ENCODE peak calls at places on chromosomes 3 and 15, in seven cellular contexts. H is GM20000, Y is T1000, G is uterus, K is fibroblast of the conjunctiva, P is GM13977, A is iris pigment epithelial cell. T is an unnamed sample.

GRCh38 chr3:161510510-161511260 is 14.1 kb downstream of the OTOL1 start:
- DNase-seq in G (no peak), Y (no peak), A (no peak), K (no peak), H (no peak), P (no peak), T (no peak)

GRCh38 chr3:8492744-8493511 is 8.7 kb upstream of the LMCD1 start:
- DNase-seq in H (no peak), P (no peak), A (peak), K (no peak), Y (no peak), G (no peak), T (no peak)

GRCh38 chr3:61704807-61705206 is 143.4 kb downstream of the PTPRG start:
- DNase-seq in G (no peak), Y (no peak), P (no peak), H (no peak), K (no peak), A (no peak), T (no peak)

GRCh38 chr3:46559030-46559704 is 6.9 kb downstream of the LRRC2 start:
- DNase-seq in P (no peak), G (no peak), K (no peak), H (no peak), A (no peak), Y (no peak), T (no peak)

GRCh38 chr3:11566916-11567315 is 76.8 kb downstream of the VGLL4 start:
- DNase-seq in K (no peak), A (no peak), H (peak), P (no peak), G (no peak), Y (no peak), T (no peak)

GRCh38 chr3:179015551-179016020 is 56.0 kb downstream of the ZMAT3 start:
- DNase-seq in A (peak), K (peak), G (peak), P (peak), H (peak), Y (peak), T (peak)

GRCh38 chr3:86982883-86983282 is 8.1 kb downstream of the VGLL3 start:
- DNase-seq in P (no peak), Y (no peak), K (peak), H (no peak), G (peak), A (peak), T (no peak)

GRCh38 chr3:66592061-66592875 is 91.4 kb upstream of the LRIG1 start:
- DNase-seq in P (no peak), K (no peak), A (peak), G (no peak), H (no peak), Y (no peak), T (no peak)

GRCh38 chr3:24111711-24112110 is 166.6 kb downstream of the NR1D2 start:
- DNase-seq in Y (no peak), G (no peak), K (no peak), H (no peak), A (no peak), P (no peak), T (no peak)

GRCh38 chr15:32970847-32971246 is 223.7 kb downstream of the FMN1 start:
- DNase-seq in A (no peak), H (no peak), K (no peak), Y (no peak), P (no peak), G (no peak), T (no peak)

GRCh38 chr15:43230640-43231115 is 9.9 kb upstream of the EPB42 start:
- DNase-seq in K (no peak), G (no peak), H (no peak), A (peak), Y (no peak), P (no peak), T (no peak)

GRCh38 chr3:42024578-42025387 is 62.9 kb upstream of the ULK4 start:
- DNase-seq in K (no peak), G (no peak), Y (no peak), P (no peak), H (no peak), A (no peak), T (no peak)

GRCh38 chr3:148464246-148464645 is 233.5 kb upstream of the AGTR1 start:
- DNase-seq in A (peak), K (no peak), G (no peak), H (no peak), Y (no peak), P (no peak), T (no peak)

GRCh38 chr15:51088585-51088984 is 6.1 kb downstream of the TNFAIP8L3 start:
- DNase-seq in H (no peak), A (no peak), G (no peak), Y (no peak), P (no peak), K (no peak), T (no peak)

GRCh38 chr3:111128884-111129283 is 57.3 kb downstream of the NECTIN3 start:
- DNase-seq in H (no peak), G (no peak), P (no peak), A (peak), Y (no peak), K (no peak), T (no peak)

GRCh38 chr15:51861557-51862350 is 32.3 kb downstream of the TMOD3 start:
- DNase-seq in K (no peak), G (no peak), P (no peak), A (no peak), H (no peak), Y (no peak), T (no peak)

GRCh38 chr15:66161575-66162118 is 91.9 kb downstream of the MEGF11 start:
- DNase-seq in P (no peak), H (no peak), A (no peak), Y (no peak), G (no peak), K (no peak), T (no peak)

GRCh38 chr3:194986208-194987043 is 284.5 kb downstream of the XXYLT1 start:
- DNase-seq in Y (no peak), H (no peak), P (no peak), K (no peak), A (no peak), G (no peak), T (no peak)

GRCh38 chr3:78494831-78495230 is 1273.0 kb downstream of the ROBO1 start:
- DNase-seq in Y (no peak), G (no peak), K (no peak), H (no peak), A (no peak), P (no peak), T (no peak)

GRCh38 chr15:78243491-78243941 is 9.2 kb upstream of the ACSBG1 start:
- DNase-seq in K (no peak), H (no peak), A (peak), Y (no peak), P (no peak), G (no peak), T (no peak)

T was measured in GM06990.